ENCODE peak calls at places on chromosomes 13 and 19, in five cellular contexts. U, E, G, I and Z are unnamed samples.
A peak's percentile ranks its signal among the peaks of the same experiment; 100 is the strongest.

GRCh38 chr13:101868585-101869469 is 416.4 kb downstream of the ITGBL1 start:
- DNase-seq in U (no peak), E (no peak), G (no peak), I (no peak), Z (no peak)

GRCh38 chr19:5298502-5298901 is 42.1 kb downstream of the PTPRS start:
- DNase-seq in U (no peak), E (no peak), G (no peak), I (no peak), Z (no peak)

GRCh38 chr19:33066543-33066942 is 1.9 kb upstream of the RHPN2 start:
- DNase-seq in U (no peak), E (no peak), G (no peak), I (no peak), Z (no peak)

GRCh38 chr19:48975947-48976847 is 11.1 kb downstream of the FTL start:
- DNase-seq in U (no peak), E (no peak), G (no peak), I (no peak), Z (peak; percentile 35)

GRCh38 chr13:44698076-44698475 is 121.9 kb upstream of the TSC22D1 start:
- DNase-seq in U (no peak), E (no peak), G (no peak), I (no peak), Z (no peak)

GRCh38 chr13:99086149-99086868 is 108.4 kb upstream of the DOCK9 start:
- DNase-seq in U (peak; percentile 73), E (peak; percentile 36), G (peak; percentile 60), I (no peak), Z (peak; percentile 74)

GRCh38 chr13:114025432-114026127 is 51.7 kb upstream of the C13orf46 start:
- DNase-seq in U (no peak), E (no peak), G (peak; percentile 60), I (peak; percentile 27), Z (no peak)

GRCh38 chr13:51793570-51794273 is 10.2 kb downstream of the DHRS12 start:
- DNase-seq in U (no peak), E (no peak), G (no peak), I (peak; percentile 42), Z (no peak)

GRCh38 chr19:3080281-3080680 is 13.9 kb upstream of the GNA11 start:
- DNase-seq in U (no peak), E (no peak), G (peak; percentile 79), I (no peak), Z (no peak)